ENCODE peak calls at places on chromosomes 1 and 21, in four cellular contexts. X is brain microvascular endothelial cell, B is uterus, V is heart left ventricle. F is an unnamed sample.

GRCh38 chr1:167651161-167651693 is 21.2 kb downstream of the RCSD1 start:
- DNase-seq in B (no peak), V (no peak), X (no peak), F (no peak)

GRCh38 chr1:1200876-1201810 is 5.2 kb downstream of the TNFRSF18 start:
- DNase-seq in B (peak), X (peak), V (peak), F (peak)

GRCh38 chr1:212860713-212861581 is 2.9 kb downstream of the FLVCR1 start:
- DNase-seq in B (no peak), V (no peak), X (peak), F (no peak)

GRCh38 chr1:202143011-202143767 is 1.3 kb downstream of the ARL8A start:
- DNase-seq in B (peak), V (no peak), X (no peak), F (peak)

GRCh38 chr1:162087118-162087517 is 17.6 kb downstream of the NOS1AP start:
- DNase-seq in B (no peak), X (no peak), V (no peak), F (peak)

GRCh38 chr1:241648159-241648558 is 3.9 kb upstream of the WDR64 start:
- DNase-seq in X (no peak), V (no peak), B (no peak), F (no peak)

GRCh38 chr1:107140703-107141490 is at the start of gene NTNG1:
- DNase-seq in X (no peak), B (no peak), V (no peak), F (no peak)

GRCh38 chr21:39633043-39633442 is 20.3 kb downstream of the B3GALT5 start:
- DNase-seq in X (peak), B (no peak), V (no peak), F (no peak)

GRCh38 chr1:87435484-87435883 is 106.8 kb downstream of the LMO4 start:
- DNase-seq in B (no peak), V (no peak), X (peak), F (no peak)

GRCh38 chr1:92298213-92298572 is 594 bp downstream of the GLMN start:
- DNase-seq in V (no peak), B (no peak), X (no peak), F (no peak)

GRCh38 chr1:185281245-185281644 is 35.8 kb downstream of the IVNS1ABP start:
- DNase-seq in V (no peak), B (no peak), X (no peak), F (no peak)

GRCh38 chr1:211684791-211685190 is 9.4 kb upstream of the NEK2 start:
- DNase-seq in B (no peak), V (no peak), X (no peak), F (no peak)

GRCh38 chr1:224356685-224357625 is at the start of gene CNIH4:
- DNase-seq in X (peak), V (peak), B (peak), F (peak)

GRCh38 chr1:216528816-216529215 is 105.6 kb upstream of the USH2A start:
- DNase-seq in X (no peak), V (no peak), B (no peak), F (no peak)

GRCh38 chr1:207981976-207982375 is 71.1 kb upstream of the CD34 start:
- DNase-seq in V (no peak), B (no peak), X (no peak), F (peak)

GRCh38 chr1:218815076-218815475 is 358.6 kb upstream of the LYPLAL1 start:
- DNase-seq in V (no peak), X (no peak), B (no peak), F (no peak)

GRCh38 chr1:34113362-34113761 is 51.7 kb downstream of the CSMD2 start:
- DNase-seq in V (no peak), X (no peak), B (no peak), F (no peak)

GRCh38 chr1:244325056-244325764 is 126.5 kb downstream of the ADSS2 start:
- DNase-seq in B (no peak), V (no peak), X (no peak), F (peak)
- H3K4me3 ChIP-seq in B (no peak), V (no peak), X (no peak), F (peak)

DNA sequence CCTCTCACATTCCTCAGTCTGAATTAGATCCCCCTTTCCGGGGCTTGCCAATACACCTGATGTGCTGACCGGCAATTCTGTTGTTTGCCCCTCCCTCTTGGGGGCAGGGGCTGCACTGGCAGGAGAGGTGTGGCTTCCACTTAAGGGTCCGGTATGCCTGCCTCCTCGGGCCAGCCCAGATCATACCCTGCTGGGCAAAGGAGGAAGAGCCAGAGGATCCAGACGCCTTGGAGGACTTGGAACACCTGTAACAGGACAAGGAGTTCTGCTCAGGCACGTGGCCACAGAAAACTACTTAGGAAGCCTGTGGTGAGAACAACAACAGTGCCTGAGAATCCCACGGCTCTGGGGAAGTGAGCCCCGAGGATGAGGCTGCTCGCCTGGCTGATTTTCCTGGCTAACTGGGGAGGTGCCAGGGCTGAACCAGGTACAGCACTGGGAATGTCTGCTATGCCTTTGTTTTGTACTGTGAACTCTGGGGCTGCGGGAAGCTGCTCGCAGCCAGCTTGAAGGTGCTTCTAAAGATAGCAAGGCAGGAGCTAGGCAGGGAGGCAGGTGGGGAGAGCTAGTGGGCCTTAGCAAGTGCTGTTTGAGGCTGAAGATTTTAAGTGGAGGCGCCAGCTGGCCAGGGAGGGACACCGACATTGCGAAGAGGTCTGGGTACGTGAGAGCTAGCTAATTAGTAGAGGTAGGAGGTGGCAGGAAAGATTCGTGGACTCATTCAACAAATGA is at the start of gene SMPDL3B:
- DNase-seq in B (no peak), V (no peak), X (no peak), F (peak)
- H3K4me3 ChIP-seq in B (no peak), V (no peak), X (no peak), F (no peak)

GRCh38 chr1:88698764-88699163 is 14.7 kb downstream of the PKN2 start:
- DNase-seq in X (no peak), B (no peak), V (no peak), F (peak)

GRCh38 chr1:88695781-88696180 is 11.7 kb downstream of the PKN2 start:
- DNase-seq in B (no peak), X (no peak), V (no peak), F (no peak)

GRCh38 chr1:88700383-88701013 is 16.4 kb downstream of the PKN2 start:
- DNase-seq in V (no peak), B (no peak), X (no peak), F (no peak)

GRCh38 chr1:88697503-88697902 is 13.4 kb downstream of the PKN2 start:
- DNase-seq in V (no peak), X (no peak), B (no peak), F (no peak)

GRCh38 chr1:88698140-88698539 is 14.1 kb downstream of the PKN2 start:
- DNase-seq in B (no peak), X (peak), V (no peak), F (peak)
- H3K4me3 ChIP-seq in B (no peak), X (no peak), V (no peak), F (no peak)

GRCh38 chr1:66285618-66286270 is 248.2 kb upstream of the SGIP1 start:
- DNase-seq in V (no peak), B (no peak), X (no peak), F (peak)
- H3K4me3 ChIP-seq in V (no peak), B (no peak), X (no peak), F (no peak)

GRCh38 chr1:210223174-210223904 is 9.3 kb upstream of the SERTAD4 start:
- DNase-seq in X (no peak), V (no peak), B (no peak), F (no peak)
- H3K4me3 ChIP-seq in X (no peak), V (no peak), B (no peak), F (no peak)

GRCh38 chr1:39021431-39021830 is 4.7 kb upstream of the NDUFS5 start:
- DNase-seq in X (no peak), B (no peak), V (no peak), F (no peak)
- H3K4me3 ChIP-seq in X (no peak), B (no peak), V (no peak), F (no peak)

GRCh38 chr1:25821112-25821476 is 1.3 kb downstream of the MTFR1L start:
- DNase-seq in V (no peak), X (no peak), B (no peak), F (no peak)

GRCh38 chr1:25819496-25820246 is at the start of gene MTFR1L:
- DNase-seq in X (peak), V (peak), B (peak), F (peak)

GRCh38 chr1:25820247-25821111 is 725 bp downstream of the MTFR1L start:
- DNase-seq in X (peak), B (no peak), V (peak), F (peak)

GRCh38 chr1:25818569-25818968 is 1.2 kb upstream of the MTFR1L start:
- DNase-seq in X (no peak), B (no peak), V (no peak), F (no peak)

DNA sequence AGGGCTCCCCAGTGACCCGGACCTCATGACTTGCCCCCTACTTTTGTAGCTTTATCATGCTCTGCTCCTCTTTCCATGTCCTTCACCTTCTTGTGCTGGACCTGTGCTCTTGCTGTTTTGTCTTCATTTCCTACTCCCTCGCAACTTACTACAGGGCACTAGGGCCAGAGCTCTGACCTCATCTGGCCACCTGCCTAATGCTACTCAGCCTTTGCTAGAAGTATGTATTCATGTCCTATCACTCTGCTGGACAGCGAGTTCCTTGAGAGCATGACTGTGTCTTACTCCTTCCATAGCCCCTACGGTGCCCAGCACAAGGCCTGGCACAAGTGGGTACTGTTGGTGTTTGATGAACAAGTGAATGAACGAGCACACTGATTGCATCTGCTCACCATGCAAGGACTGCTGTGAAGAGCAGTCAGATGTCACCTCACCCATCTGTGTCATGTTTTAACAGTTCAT is 1.9 kb downstream of the MTFR1L start:
- DNase-seq in V (no peak), B (peak), X (no peak), F (no peak)
- H3K4me3 ChIP-seq in V (peak), B (no peak), X (no peak), F (no peak)

GRCh38 chr1:5493708-5494390 is 498.4 kb downstream of the NPHP4 start:
- DNase-seq in V (no peak), X (no peak), B (no peak), F (no peak)

GRCh38 chr1:5491207-5491904 is 500.9 kb downstream of the NPHP4 start:
- DNase-seq in X (no peak), V (no peak), B (no peak), F (no peak)

GRCh38 chr1:5494518-5494917 is 497.7 kb downstream of the NPHP4 start:
- DNase-seq in V (no peak), X (no peak), B (no peak), F (no peak)

GRCh38 chr1:5490640-5491039 is 501.6 kb downstream of the NPHP4 start:
- DNase-seq in B (no peak), X (no peak), V (no peak), F (no peak)

GRCh38 chr1:5492861-5493260 is 499.4 kb downstream of the NPHP4 start:
- DNase-seq in B (no peak), V (no peak), X (no peak), F (no peak)
- H3K4me3 ChIP-seq in B (no peak), V (no peak), X (no peak), F (no peak)